ENCODE peak calls at places on chromosomes 11 and 22, in four cellular contexts. O is neural progenitor cell, L is neuronal stem cell, X is mesendoderm. E is an unnamed sample.

GRCh38 chr22:37428649-37429586 is 1.6 kb upstream of the ELFN2 start:
- DNase-seq in O (peak; percentile 93), L (peak; percentile 83), X (peak; percentile 80), E (peak; percentile 45)

GRCh38 chr22:20194681-20195593 is 44.1 kb upstream of the CCDC188 start:
- DNase-seq in O (no peak), L (no peak), X (no peak), E (no peak)

GRCh38 chr11:75767228-75767572 is 1.4 kb upstream of the DGAT2 start:
- DNase-seq in O (no peak), L (no peak), X (peak; percentile 70), E (no peak)

GRCh38 chr11:130894322-130895025 is 21.8 kb downstream of the SNX19 start:
- DNase-seq in O (peak; percentile 84), L (peak; percentile 76), X (peak; percentile 95), E (peak; percentile 73)

GRCh38 chr22:19871845-19872778 is 17.4 kb upstream of the GNB1L start:
- DNase-seq in O (no peak), L (no peak), X (no peak), E (peak; percentile 17)

GRCh38 chr11:113035708-113036107 is 74.5 kb downstream of the NCAM1 start:
- DNase-seq in O (no peak), L (no peak), X (no peak), E (no peak)

GRCh38 chr22:40611606-40612005 is 24.9 kb downstream of the MRTFA start:
- DNase-seq in O (no peak), L (no peak), X (no peak), E (no peak)

GRCh38 chr11:102676086-102676485 is 29.5 kb downstream of the MMP27 start:
- DNase-seq in O (no peak), L (no peak), X (no peak), E (no peak)

GRCh38 chr11:122170815-122171475 is 54.9 kb upstream of the BLID start:
- DNase-seq in O (no peak), L (no peak), X (no peak), E (no peak)

GRCh38 chr11:113623114-113623513 is 83.0 kb downstream of the TMPRSS5 start:
- DNase-seq in O (no peak), L (no peak), X (no peak), E (no peak)

GRCh38 chr11:64250406-64250874 is 890 bp upstream of the PLCB3 start:
- DNase-seq in O (peak; percentile 64), L (no peak), X (no peak), E (no peak)

GRCh38 chr11:65888163-65888814 is at the start of gene FIBP:
- DNase-seq in O (peak; percentile 98), L (peak; percentile 97), X (peak; percentile 98), E (peak; percentile 99)
- H3K4me1 ChIP-seq in O (peaks cover 21% of the 10 kb centered on the region), L (peaks cover 24% of the 10 kb centered on the region), X (peaks cover 6% of the 10 kb centered on the region), E (peaks cover 5% of the 10 kb centered on the region)

DNA sequence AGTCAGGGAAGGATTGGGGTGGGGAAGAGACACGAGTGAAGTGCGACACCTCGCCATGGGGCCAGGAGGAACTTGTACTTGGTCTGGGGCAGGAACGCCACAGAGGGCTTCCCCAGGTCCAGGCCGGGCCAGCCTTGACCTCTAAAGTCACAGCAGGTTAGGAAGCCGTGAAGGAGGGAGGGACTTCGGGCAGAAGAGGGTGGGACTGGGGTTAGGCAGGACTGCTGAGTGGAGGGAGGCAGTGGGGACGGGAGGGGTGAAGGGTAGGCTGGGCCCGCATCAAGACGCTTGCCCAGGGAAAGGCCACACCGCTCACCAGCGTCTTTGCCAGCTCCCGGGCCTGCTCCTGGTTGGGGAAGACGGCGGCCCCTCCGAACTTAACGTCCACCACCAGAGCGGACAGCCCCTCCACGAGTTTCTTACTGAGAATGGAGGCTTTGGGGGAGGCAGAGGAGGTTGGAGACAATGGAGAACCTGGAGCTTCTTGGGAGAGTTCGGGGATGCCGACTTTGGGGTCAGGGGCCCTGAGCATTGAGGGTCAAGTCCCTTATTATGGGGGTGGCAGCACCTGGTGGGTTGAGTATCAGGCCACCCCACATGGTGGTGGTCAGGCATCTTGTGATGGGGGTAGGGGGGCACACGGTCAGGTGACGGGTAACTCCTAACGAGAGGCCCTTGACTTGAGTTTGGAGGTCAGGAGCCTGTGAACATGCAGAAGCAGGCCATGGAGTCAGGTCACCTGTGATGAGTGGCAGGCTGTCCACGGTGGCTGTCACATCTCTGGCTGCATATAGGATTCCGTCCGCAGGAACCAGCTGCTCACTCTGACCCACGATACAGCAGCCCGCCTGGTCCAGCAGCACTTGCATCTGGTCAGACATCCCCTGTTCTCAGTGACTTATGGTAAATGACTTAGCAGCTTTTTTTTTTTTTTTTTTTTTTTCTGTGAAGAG is 1.7 kb upstream of the SCO2 start:
- DNase-seq in O (peak; percentile 24), L (no peak), X (peak; percentile 79), E (peak; percentile 68)
- H3K9ac ChIP-seq in O (no peak overlapping the region), L (peak overlapping the region; percentile 97), X (peak overlapping the region; percentile 83), E (peak overlapping the region; percentile 86)

DNA sequence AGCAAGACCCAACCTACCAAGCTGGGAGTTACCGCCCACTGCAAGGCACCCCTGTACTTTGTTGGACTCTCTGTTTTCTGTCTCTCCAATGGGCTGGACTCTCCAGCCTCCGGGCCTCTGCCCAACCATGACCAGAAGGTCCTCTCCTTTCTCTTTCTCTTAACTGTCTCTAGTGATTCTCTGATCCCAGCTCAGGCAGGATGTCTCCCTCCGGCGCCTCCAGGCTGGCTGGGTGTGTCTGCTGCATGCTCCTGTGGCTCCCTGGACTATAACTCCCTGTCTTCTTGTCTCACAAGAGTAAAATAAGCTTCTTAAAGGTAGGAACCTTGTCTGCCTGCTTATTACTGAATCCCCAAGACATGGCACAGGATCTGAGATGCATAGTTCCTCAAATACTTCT is 36.3 kb downstream of the TIMP3 start:
- DNase-seq in O (no peak), L (no peak), X (no peak), E (no peak)
- H3K4me1 ChIP-seq in O (peaks cover 10% of the 10 kb centered on the region), L (peaks cover 15% of the 10 kb centered on the region), X (no peaks in the 10 kb centered on the region), E (no peaks in the 10 kb centered on the region)

DNA sequence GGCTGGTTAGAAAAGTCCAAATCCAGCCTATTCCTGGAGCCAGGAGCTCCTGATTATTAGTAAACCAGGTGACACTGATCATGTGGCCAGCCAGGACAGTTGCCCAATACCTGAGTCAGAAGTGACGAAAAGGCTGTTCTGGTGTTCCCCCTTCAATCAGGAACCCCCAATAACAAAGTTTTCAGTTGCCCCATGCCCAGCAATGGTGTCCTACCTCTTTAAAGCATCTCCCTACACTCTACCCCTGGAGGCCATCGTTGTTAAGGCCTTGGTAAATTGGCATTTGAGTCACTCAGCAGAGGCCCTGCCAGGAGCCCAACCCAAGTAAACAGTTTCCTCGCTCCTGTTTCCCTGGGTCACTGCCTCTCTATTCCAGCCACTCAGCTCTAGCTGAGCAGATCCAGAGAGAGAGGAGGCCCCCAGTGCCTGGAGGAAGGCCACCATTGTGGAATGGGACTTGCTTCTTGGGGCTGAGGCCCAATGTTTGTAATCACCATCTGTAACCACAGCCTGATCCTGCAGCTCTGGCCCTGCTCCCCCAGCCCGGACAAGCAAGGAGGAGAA is 25.0 kb downstream of the ARHGAP1 start:
- DNase-seq in O (no peak), L (no peak), X (peak; percentile 65), E (peak; percentile 73)
- H3K9ac ChIP-seq in O (no peak overlapping the region), L (no peak overlapping the region), X (peak overlapping the region; percentile 23), E (no peak overlapping the region)

GRCh38 chr11:35147273-35147672 is 8.3 kb downstream of the CD44 start:
- DNase-seq in O (no peak), L (no peak), X (no peak), E (no peak)
- H3K4me1 ChIP-seq in O (no peaks in the 10 kb centered on the region), L (peaks cover 2% of the 10 kb centered on the region), X (peaks cover 18% of the 10 kb centered on the region), E (peaks cover 13% of the 10 kb centered on the region)